ENCODE peak calls at places on chromosome 18, in four cellular contexts. O, I, Z and U are unnamed samples.

GRCh38 chr18:78884502-78884901 is 95.1 kb upstream of the SALL3 start:
- DNase-seq in O (no peak), I (no peak), Z (no peak), U (no peak)

GRCh38 chr18:54777118-54777791 is 51.0 kb upstream of the RAB27B start:
- DNase-seq in I (no peak), Z (no peak), O (no peak), U (no peak)

GRCh38 chr18:49447810-49448745 is 12.4 kb downstream of the DYM start:
- DNase-seq in O (peak), I (peak), Z (peak), U (peak)

GRCh38 chr18:9380571-9381390 is 46.2 kb downstream of the TWSG1 start:
- DNase-seq in O (peak), I (no peak), Z (no peak), U (peak)

GRCh38 chr18:56238576-56238975 is 399.8 kb downstream of the TXNL1 start:
- DNase-seq in Z (no peak), I (no peak), O (peak), U (no peak)

GRCh38 chr18:45174755-45175154 is 440.5 kb upstream of the SLC14A2 start:
- DNase-seq in I (no peak), O (no peak), Z (no peak), U (no peak)

GRCh38 chr18:6031004-6031403 is 135.7 kb upstream of the TMEM200C start:
- DNase-seq in O (no peak), Z (no peak), I (no peak), U (no peak)

GRCh38 chr18:32446780-32447179 is 23.9 kb downstream of the GAREM1 start:
- DNase-seq in I (no peak), Z (no peak), O (no peak), U (no peak)

GRCh38 chr18:76823574-76823973 is 1.2 kb downstream of the ZNF236 start:
- DNase-seq in O (peak), Z (no peak), I (peak), U (peak)

GRCh38 chr18:6724331-6724730 is 5.2 kb upstream of the ARHGAP28 start:
- DNase-seq in Z (no peak), I (no peak), O (no peak), U (no peak)

GRCh38 chr18:55577812-55578539 is 10.0 kb downstream of the TCF4 start:
- DNase-seq in Z (no peak), I (no peak), O (peak), U (no peak)

GRCh38 chr18:25175558-25175957 is 176.4 kb downstream of the ZNF521 start:
- DNase-seq in O (no peak), Z (no peak), I (no peak), U (no peak)

GRCh38 chr18:70227438-70227837 is 22.0 kb upstream of the RTTN start:
- DNase-seq in O (no peak), I (no peak), Z (no peak), U (no peak)

GRCh38 chr18:75581336-75582121 is 154.0 kb upstream of the SMIM21 start:
- DNase-seq in O (peak), I (no peak), Z (no peak), U (peak)

GRCh38 chr18:56199580-56200320 is 438.6 kb downstream of the TXNL1 start:
- DNase-seq in O (no peak), I (no peak), Z (no peak), U (peak)